ENCODE peak calls at places on chromosomes 3 and 15, in six cellular contexts. K, F, D, H, Q and L are unnamed samples. For H3K4me1 and H3K9me3, the result is how much of the 10 kb centered on the place peaks cover.

GRCh38 chr3:37864904-37865303 is 3.2 kb downstream of the CTDSPL start:
- DNase-seq in K (peak), F (no peak), D (peak), H (no peak), Q (no peak), L (no peak)

GRCh38 chr3:170536712-170537111 is 49.2 kb downstream of the SLC7A14 start:
- DNase-seq in K (no peak), F (no peak), D (no peak), H (no peak), Q (no peak), L (no peak)

GRCh38 chr3:169145551-169145950 is 518.0 kb downstream of the MECOM start:
- DNase-seq in K (no peak), F (no peak), D (no peak), H (no peak), Q (no peak), L (no peak)

GRCh38 chr15:55710286-55710685 is 32.7 kb downstream of the PRTG start:
- DNase-seq in K (no peak), F (no peak), D (no peak), H (no peak), Q (no peak), L (no peak)

GRCh38 chr15:57509121-57509520 is 82.6 kb upstream of the MYZAP start:
- DNase-seq in K (no peak), F (no peak), D (no peak), H (no peak), Q (no peak), L (peak)

GRCh38 chr3:36923523-36923943 is 21.3 kb downstream of the TRANK1 start:
- DNase-seq in K (no peak), F (no peak), D (no peak), H (no peak), Q (no peak), L (no peak)

GRCh38 chr15:58552505-58553364 is 120.9 kb downstream of the LIPC start:
- DNase-seq in K (no peak), F (no peak), D (no peak), H (no peak), Q (no peak), L (no peak)

GRCh38 chr15:88375234-88375926 is 91.8 kb downstream of the MRPL46 start:
- DNase-seq in K (no peak), F (no peak), D (no peak), H (no peak), Q (no peak), L (no peak)

GRCh38 chr15:67917037-67917436 is 77.2 kb upstream of the RNU6-1 start:
- DNase-seq in K (no peak), F (no peak), D (no peak), H (no peak), Q (no peak), L (no peak)

GRCh38 chr15:101207867-101208288 is 44.0 kb downstream of the CHSY1 start:
- DNase-seq in K (no peak), F (no peak), D (no peak), H (no peak), Q (no peak), L (no peak)

GRCh38 chr3:126485956-126486884 is 10.5 kb upstream of the ZXDC start:
- DNase-seq in K (no peak), F (no peak), D (no peak), H (no peak), Q (no peak), L (no peak)

GRCh38 chr3:120524171-120524923 is 71.8 kb upstream of the NDUFB4 start:
- DNase-seq in K (no peak), F (no peak), D (no peak), H (no peak), Q (no peak), L (peak)

DNA sequence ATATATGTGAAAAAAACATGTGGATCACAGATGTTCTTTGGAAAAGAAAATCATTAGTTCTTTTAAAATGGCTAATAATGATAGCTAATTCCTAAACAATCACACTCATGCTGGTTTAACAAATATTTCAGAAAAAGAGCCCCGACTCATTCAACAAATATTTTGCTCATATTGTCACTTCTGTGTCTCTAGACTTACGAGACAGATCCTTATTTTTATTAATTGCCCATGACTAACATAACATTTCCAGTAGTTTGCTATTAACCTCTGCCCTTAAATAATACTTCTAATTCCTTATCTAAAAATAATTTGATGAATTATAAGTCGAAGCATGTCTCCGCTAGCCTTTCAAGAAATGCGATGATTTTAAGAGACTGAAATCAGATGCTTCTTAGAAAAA is 70.4 kb downstream of the SATB1 start:
- DNase-seq in K (no peak), F (no peak), D (no peak), H (no peak), Q (no peak), L (no peak)
- H3K4me1 ChIP-seq in K (under half), F (under half), D (under half), H (under half), Q (under half), L (under half)

DNA sequence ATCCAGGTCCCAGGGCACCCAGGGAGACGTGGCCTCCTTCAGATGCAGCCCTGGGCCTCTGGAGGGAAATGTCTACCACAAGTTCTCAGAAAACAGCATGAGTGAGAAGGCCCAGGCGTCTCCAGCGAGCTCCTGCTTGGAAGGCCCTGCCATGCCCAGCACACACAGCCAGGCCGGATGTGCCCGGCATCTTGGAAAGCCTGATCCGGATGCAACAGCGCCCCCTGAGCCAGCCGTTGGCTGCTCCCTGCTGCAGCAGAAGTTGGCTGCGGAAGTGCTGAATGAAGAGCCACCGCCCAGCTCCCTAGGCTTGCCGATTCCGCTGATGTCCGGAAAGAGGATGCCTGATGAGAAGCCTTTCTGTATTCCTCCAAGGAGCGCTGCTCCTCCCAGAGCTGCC is 856 bp downstream of the NPAP1 start:
- DNase-seq in K (no peak), F (no peak), D (no peak), H (no peak), Q (no peak), L (no peak)
- H3K9me3 ChIP-seq in K (under half), F (under half), D (half or more), H (under half), Q (under half), L (under half)

GRCh38 chr3:65666426-65667091 is 372.2 kb downstream of the MAGI1 start:
- DNase-seq in K (no peak), F (no peak), D (no peak), H (no peak), Q (no peak), L (peak)

GRCh38 chr3:65664436-65664835 is 374.3 kb downstream of the MAGI1 start:
- DNase-seq in K (no peak), F (no peak), D (no peak), H (no peak), Q (no peak), L (no peak)

GRCh38 chr3:65665922-65666321 is 372.8 kb downstream of the MAGI1 start:
- DNase-seq in K (no peak), F (no peak), D (no peak), H (no peak), Q (no peak), L (no peak)

GRCh38 chr3:65667963-65668362 is 370.8 kb downstream of the MAGI1 start:
- DNase-seq in K (no peak), F (no peak), D (no peak), H (no peak), Q (no peak), L (no peak)

GRCh38 chr3:65664927-65665326 is 373.8 kb downstream of the MAGI1 start:
- DNase-seq in K (no peak), F (no peak), D (no peak), H (no peak), Q (no peak), L (no peak)
- H3K4me3 ChIP-seq in K (no peak), F (no peak), D (no peak), H (no peak), Q (no peak), L (no peak)

GRCh38 chr15:82150645-82151044 is 104.8 kb upstream of the MEX3B start:
- DNase-seq in K (no peak), F (no peak), D (no peak), H (no peak), Q (no peak), L (no peak)

GRCh38 chr15:82146558-82146957 is 100.7 kb upstream of the MEX3B start:
- DNase-seq in K (no peak), F (no peak), D (no peak), H (no peak), Q (no peak), L (no peak)

GRCh38 chr15:82143390-82144047 is 97.7 kb upstream of the MEX3B start:
- DNase-seq in K (no peak), F (no peak), D (no peak), H (no peak), Q (no peak), L (no peak)

DNA sequence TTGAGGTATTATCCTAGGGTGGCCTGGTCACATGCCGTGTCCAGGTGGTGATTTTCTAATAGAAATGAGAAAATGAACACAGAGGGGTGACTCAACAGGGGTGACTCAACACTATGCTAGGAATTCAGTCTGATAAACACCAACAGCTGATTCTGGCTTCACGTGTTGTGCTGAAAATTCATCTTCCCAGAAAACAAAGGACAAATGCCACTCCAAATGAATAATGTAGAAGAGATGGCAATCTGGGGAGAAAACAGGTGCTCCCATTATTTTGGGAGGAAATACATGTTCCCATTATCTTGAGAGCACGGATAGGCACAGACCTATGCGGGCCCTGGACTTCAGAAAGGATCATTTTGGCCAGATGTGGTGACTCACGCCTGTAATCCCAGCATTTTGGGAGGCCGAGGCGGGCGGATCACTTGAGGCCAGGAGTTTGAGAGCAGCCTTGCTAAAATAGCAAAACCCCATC is 101.2 kb upstream of the MEX3B start:
- DNase-seq in K (no peak), F (no peak), D (peak), H (no peak), Q (no peak), L (peak)
- H3K4me1 ChIP-seq in K (under half), F (under half), D (under half), H (under half), Q (under half), L (under half)

GRCh38 chr15:79914728-79915127 is 17.9 kb upstream of the MTHFS start:
- DNase-seq in K (no peak), F (no peak), D (no peak), H (no peak), Q (no peak), L (no peak)

GRCh38 chr15:79919749-79920511 is 23.1 kb upstream of the MTHFS start:
- DNase-seq in K (no peak), F (no peak), D (no peak), H (no peak), Q (no peak), L (no peak)

GRCh38 chr15:79916424-79916823 is 19.6 kb upstream of the MTHFS start:
- DNase-seq in K (no peak), F (no peak), D (no peak), H (no peak), Q (no peak), L (no peak)

GRCh38 chr15:79919090-79919748 is 22.4 kb upstream of the MTHFS start:
- DNase-seq in K (no peak), F (no peak), D (no peak), H (no peak), Q (no peak), L (no peak)

DNA sequence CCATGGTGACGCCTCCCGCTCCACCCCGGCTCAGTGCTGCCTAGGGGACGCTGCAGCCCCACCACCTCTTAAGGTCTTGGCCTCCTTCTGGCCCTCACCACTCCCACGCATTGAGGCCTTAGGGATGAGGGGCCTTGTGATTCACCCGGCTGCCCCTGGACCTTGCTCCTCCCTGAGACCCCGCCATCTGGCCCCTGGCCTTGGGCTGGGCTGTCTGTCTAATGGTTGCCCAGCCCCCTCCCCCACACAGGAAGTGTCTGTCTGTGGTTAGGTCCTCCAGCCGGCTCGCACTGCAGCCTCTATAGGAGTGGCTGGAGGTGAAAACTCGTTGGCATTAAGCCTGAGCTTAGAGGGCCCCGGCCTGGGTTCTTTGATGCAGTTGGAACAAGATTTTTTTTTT is 21.5 kb upstream of the MTHFS start:
- DNase-seq in K (no peak), F (no peak), D (no peak), H (no peak), Q (no peak), L (no peak)
- H3K9me3 ChIP-seq in K (under half), F (under half), D (under half), H (under half), Q (under half), L (under half)